ENCODE peak calls at places on chromosome 12, in six cellular contexts. M is NCI-H2081; N is stimulated activated CD4-positive, alpha-beta T cell treated with anti-CD3 and anti-CD28 coated beads, Interleukin-1b, Interleukin-23, amount 100 ng/mL, for 48 hours; A is progenitor cell of endocrine pancreas; B is left ventricle myocardium superior; I is hepatocyte. U is an unnamed sample.

GRCh38 chr12:119202121-119202527 is 23.4 kb downstream of the HSPB8 start:
- DNase-seq in M (no peak), N (no peak), A (no peak), B (no peak), I (no peak), U (no peak)

GRCh38 chr12:89166525-89166934 is 185.8 kb downstream of the DUSP6 start:
- DNase-seq in M (no peak), N (no peak), A (no peak), B (no peak), I (no peak), U (no peak)

GRCh38 chr12:80756875-80757274 is 40.2 kb downstream of the MYF5 start:
- DNase-seq in M (no peak), N (no peak), A (no peak), B (no peak), I (no peak), U (no peak)

GRCh38 chr12:131912526-131913274 is 16.4 kb upstream of the PUS1 start:
- DNase-seq in M (peak), N (no peak), A (no peak), B (peak), I (peak), U (no peak)

GRCh38 chr12:34392741-34393085 is 370.4 kb downstream of the ALG10 start:
- DNase-seq in M (no peak), N (no peak), A (peak), B (no peak), I (no peak), U (no peak)

GRCh38 chr12:54840293-54840692 is 14.0 kb upstream of the MUCL1 start:
- DNase-seq in M (no peak), N (no peak), A (no peak), B (no peak), I (no peak), U (no peak)

GRCh38 chr12:104456950-104457745 is 400 bp downstream of the CHST11 start:
- DNase-seq in M (peak), N (peak), A (peak), B (peak), I (peak), U (no peak)

GRCh38 chr12:125794401-125794800 is 729.2 kb downstream of the AACS start:
- DNase-seq in M (no peak), N (no peak), A (no peak), B (no peak), I (no peak), U (no peak)

GRCh38 chr12:6569312-6569711 is 1.2 kb upstream of the NOP2 start:
- DNase-seq in M (no peak), N (no peak), A (no peak), B (no peak), I (no peak), U (no peak)

GRCh38 chr12:108613548-108613947 is 15.7 kb upstream of the TMEM119 start:
- DNase-seq in M (no peak), N (no peak), A (no peak), B (no peak), I (no peak), U (no peak)

GRCh38 chr12:59317598-59317997 is 278.2 kb upstream of the SLC16A7 start:
- DNase-seq in M (no peak), N (no peak), A (no peak), B (no peak), I (no peak), U (no peak)

GRCh38 chr12:128698573-128698972 is 125.2 kb downstream of the SLC15A4 start:
- DNase-seq in M (no peak), N (no peak), A (no peak), B (no peak), I (no peak), U (no peak)

GRCh38 chr12:125403145-125403789 is 338.0 kb downstream of the AACS start:
- DNase-seq in M (peak), N (no peak), A (no peak), B (no peak), I (peak), U (peak)

GRCh38 chr12:13093850-13094225 is 9.6 kb downstream of the GSG1 start:
- DNase-seq in M (no peak), N (no peak), A (no peak), B (no peak), I (no peak), U (no peak)

GRCh38 chr12:79482323-79482722 is 208.4 kb downstream of the PAWR start:
- DNase-seq in M (no peak), N (no peak), A (no peak), B (no peak), I (no peak), U (no peak)

GRCh38 chr12:100724071-100724470 is 70.5 kb upstream of the ANO4 start:
- DNase-seq in M (no peak), N (no peak), A (no peak), B (no peak), I (no peak), U (no peak)

GRCh38 chr12:13234045-13234641 is 37.6 kb downstream of the EMP1 start:
- DNase-seq in M (no peak), N (no peak), A (peak), B (no peak), I (peak), U (peak)

GRCh38 chr12:53939141-53940108 is 794 bp downstream of the HOXC13 start:
- DNase-seq in M (no peak), N (no peak), A (peak), B (no peak), I (peak), U (no peak)

GRCh38 chr12:113613414-113613813 is 141.7 kb upstream of the LHX5 start:
- DNase-seq in M (no peak), N (no peak), A (no peak), B (no peak), I (no peak), U (no peak)

GRCh38 chr12:50055831-50056628 is 1.4 kb upstream of the ASIC1 start:
- DNase-seq in M (peak), N (peak), A (no peak), B (peak), I (peak), U (no peak)

GRCh38 chr12:57522887-57523705 is 472 bp downstream of the MBD6 start:
- DNase-seq in M (no peak), N (peak), A (peak), B (peak), I (peak), U (peak)

GRCh38 chr12:78210894-78211302 is 380.2 kb downstream of the NAV3 start:
- DNase-seq in M (no peak), N (no peak), A (no peak), B (no peak), I (peak), U (no peak)

GRCh38 chr12:21823581-21823980 is 49.1 kb upstream of the KCNJ8 start:
- DNase-seq in M (no peak), N (no peak), A (no peak), B (peak), I (no peak), U (no peak)

GRCh38 chr12:26773313-26774104 is 59.5 kb downstream of the ITPR2 start:
- DNase-seq in M (no peak), N (no peak), A (no peak), B (no peak), I (no peak), U (no peak)

GRCh38 chr12:31682136-31682962 is 22.9 kb downstream of the ETFBKMT start:
- DNase-seq in M (peak), N (peak), A (peak), B (peak), I (peak), U (peak)

GRCh38 chr12:54222609-54223008 is 33.8 kb upstream of the SMUG1 start:
- DNase-seq in M (no peak), N (no peak), A (no peak), B (no peak), I (no peak), U (no peak)

GRCh38 chr12:31248815-31249214 is 77.1 kb downstream of the SINHCAF start:
- DNase-seq in M (no peak), N (no peak), A (no peak), B (no peak), I (no peak), U (no peak)

U was measured in Jurkat, Clone E6-1.